ENCODE peak calls at places on chromosomes 5 and 9, in nine cellular contexts. V is aorta, L is endothelial cell of umbilical vein, J is NCI-H1092 treated with DMSO at 0.1 percent for 48 hours, I is HT1080, C is AG08396, Q is SHP77, Y is ELR, N is hypothalamus. X is an unnamed sample.
A peak's percentile ranks its signal among the peaks of the same experiment; 100 is the strongest.

GRCh38 chr5:89703799-89704198 is 705.8 kb downstream of the CETN3 start:
- DNase-seq in J (no peak), C (no peak), Q (no peak), V (no peak), I (no peak), L (no peak), N (no peak), Y (no peak), X (no peak)

GRCh38 chr9:92716557-92716956 is 46.6 kb upstream of the IPPK start:
- DNase-seq in I (peak; percentile 30), L (peak; percentile 50), Y (peak; percentile 59), V (no peak), J (peak; percentile 38), C (peak; percentile 78), Q (peak; percentile 40), N (no peak), X (peak; percentile 12)

GRCh38 chr9:4750021-4750673 is 9.1 kb upstream of the AK3 start:
- DNase-seq in V (no peak), J (peak; percentile 35), I (peak; percentile 42), Y (peak; percentile 69), Q (peak; percentile 21), C (no peak), L (peak; percentile 57), N (no peak), X (no peak)

GRCh38 chr5:112742424-112742823 is 4.7 kb downstream of the APC start:
- DNase-seq in N (peak; percentile 64), Q (no peak), J (no peak), C (no peak), L (no peak), V (no peak), Y (peak; percentile 35), I (peak; percentile 5), X (no peak)

GRCh38 chr5:179405054-179405416 is 59.8 kb upstream of the ADAMTS2 start:
- DNase-seq in I (no peak), Y (no peak), L (no peak), N (no peak), J (no peak), V (no peak), C (no peak), Q (no peak), X (no peak)

GRCh38 chr5:98929982-98930355 is 1.2 kb upstream of the CHD1 start:
- DNase-seq in L (no peak), C (no peak), J (no peak), Q (peak; percentile 7), N (no peak), Y (peak; percentile 15), I (no peak), V (no peak), X (no peak)

GRCh38 chr5:69364414-69364813 is 4.9 kb downstream of the AK6 start:
- DNase-seq in V (no peak), Y (peak; percentile 48), N (no peak), L (no peak), I (no peak), J (no peak), C (peak; percentile 19), Q (peak; percentile 3), X (no peak)

GRCh38 chr9:76044420-76044819 is 153.9 kb downstream of the PCSK5 start:
- DNase-seq in V (no peak), I (no peak), L (no peak), Q (no peak), C (peak; percentile 21), N (no peak), Y (no peak), J (no peak), X (no peak)

GRCh38 chr9:78026947-78027346 is 4.7 kb downstream of the GNAQ start:
- DNase-seq in C (peak; percentile 22), L (no peak), N (no peak), Q (no peak), V (no peak), J (no peak), I (no peak), Y (peak; percentile 48), X (no peak)

GRCh38 chr9:109799792-109800191 is 19.8 kb downstream of the PALM2AKAP2 start:
- DNase-seq in Q (no peak), L (no peak), V (no peak), Y (peak; percentile 75), I (peak; percentile 82), J (no peak), C (peak; percentile 63), N (no peak), X (no peak)

GRCh38 chr5:143955140-143955539 is 143.2 kb downstream of the HMHB1 start:
- DNase-seq in V (no peak), L (no peak), J (no peak), I (no peak), N (no peak), Q (no peak), C (no peak), Y (no peak), X (no peak)

GRCh38 chr5:34009610-34010009 is 1.8 kb upstream of the AMACR start:
- DNase-seq in J (no peak), N (no peak), Y (peak; percentile 46), V (no peak), Q (no peak), L (no peak), C (no peak), I (no peak), X (no peak)

GRCh38 chr9:133137451-133138231 is 16.6 kb upstream of the RALGDS start:
- DNase-seq in J (no peak), V (no peak), L (no peak), I (no peak), Y (no peak), Q (no peak), C (no peak), N (peak; percentile 90), X (no peak)

GRCh38 chr5:143431789-143432188 is 28.3 kb upstream of the NR3C1 start:
- DNase-seq in N (no peak), I (no peak), V (no peak), J (no peak), C (no peak), L (no peak), Y (no peak), Q (no peak), X (no peak)

GRCh38 chr5:139565411-139566305 is 4.5 kb downstream of the UBE2D2 start:
- DNase-seq in Y (no peak), Q (no peak), L (peak; percentile 73), V (no peak), N (no peak), C (no peak), J (no peak), I (no peak), X (no peak)

GRCh38 chr9:123872710-123873109 is 57.2 kb downstream of the DENND1A start:
- DNase-seq in C (no peak), L (no peak), J (no peak), Y (no peak), I (no peak), V (no peak), N (no peak), Q (no peak), X (no peak)

GRCh38 chr5:160280384-160281090 is 31.8 kb downstream of the CCNJL start:
- DNase-seq in N (no peak), V (no peak), Y (no peak), C (no peak), J (no peak), Q (no peak), I (no peak), L (no peak), X (no peak)

GRCh38 chr5:1875843-1876671 is 6.7 kb downstream of the IRX4 start:
- DNase-seq in J (no peak), L (no peak), Y (no peak), Q (no peak), I (no peak), V (no peak), N (no peak), C (no peak), X (no peak)

GRCh38 chr9:112629890-112630485 is 87.9 kb downstream of the INIP start:
- DNase-seq in C (no peak), L (no peak), N (no peak), I (no peak), Q (no peak), Y (no peak), J (no peak), V (no peak), X (no peak)

GRCh38 chr5:56549096-56549886 is 266.1 kb upstream of the MAP3K1 start:
- DNase-seq in V (no peak), N (no peak), Q (no peak), Y (no peak), L (peak; percentile 6), I (no peak), C (no peak), J (no peak), X (no peak)

GRCh38 chr5:136132087-136132486 is 558 bp upstream of the SMAD5 start:
- DNase-seq in J (no peak), Y (peak; percentile 27), I (no peak), L (no peak), N (no peak), C (peak; percentile 10), Q (no peak), V (no peak), X (no peak)

GRCh38 chr9:128098017-128098935 is 29.3 kb downstream of the PTGES2 start:
- DNase-seq in Y (peak; percentile 97), N (peak; percentile 66), I (peak; percentile 95), Q (peak; percentile 95), C (peak; percentile 87), J (peak; percentile 67), V (peak; percentile 95), L (peak; percentile 96), X (peak; percentile 91)